ENCODE peak calls at places on chromosomes 3 and 15, in five cellular contexts. U is cardiac muscle cell, S is right lobe of liver, D is endothelial cell, R is GM13977. P is an unnamed sample.

GRCh38 chr15:39596358-39597051 is 15.6 kb downstream of the THBS1 start:
- DNase-seq in U (no peak), R (no peak), D (no peak), S (no peak), P (no peak)

GRCh38 chr3:63625161-63625560 is 27.3 kb upstream of the SNTN start:
- DNase-seq in U (peak), D (no peak), S (no peak), R (no peak), P (no peak)

GRCh38 chr15:85474700-85475316 is 94.4 kb downstream of the AKAP13 start:
- DNase-seq in D (no peak), U (no peak), S (no peak), R (no peak), P (no peak)

GRCh38 chr15:85589873-85590272 is 204.9 kb downstream of the KLHL25 start:
- DNase-seq in D (no peak), R (no peak), S (no peak), U (no peak), P (no peak)

GRCh38 chr15:70348581-70349344 is 251.0 kb upstream of the TLE3 start:
- DNase-seq in U (no peak), R (no peak), D (no peak), S (peak), P (no peak)

GRCh38 chr3:74267583-74268184 is 346.8 kb downstream of the CNTN3 start:
- DNase-seq in S (peak), D (peak), R (peak), U (peak), P (peak)

GRCh38 chr3:12518266-12519028 is 26.9 kb downstream of the MKRN2OS start:
- DNase-seq in R (no peak), S (no peak), U (peak), D (no peak), P (no peak)

GRCh38 chr15:87362531-87362930 is 894.0 kb downstream of the NTRK3 start:
- DNase-seq in S (no peak), U (no peak), R (no peak), D (no peak), P (no peak)

GRCh38 chr3:30112904-30113484 is 493.4 kb upstream of the TGFBR2 start:
- DNase-seq in S (no peak), R (no peak), U (peak), D (no peak), P (no peak)

GRCh38 chr3:185582871-185583270 is 3.2 kb upstream of the SENP2 start:
- DNase-seq in S (no peak), R (peak), D (no peak), U (no peak), P (no peak)

GRCh38 chr15:89898628-89899302 is 5.0 kb upstream of the AP3S2 start:
- DNase-seq in R (peak), U (peak), S (peak), D (peak), P (peak)

GRCh38 chr15:85763157-85763556 is 31.6 kb downstream of the KLHL25 start:
- DNase-seq in D (no peak), U (no peak), R (no peak), S (no peak), P (no peak)

GRCh38 chr15:91183630-91184029 is 83.6 kb downstream of the SV2B start:
- DNase-seq in R (no peak), U (no peak), D (no peak), S (no peak), P (no peak)

GRCh38 chr3:161859870-161860450 is 363.4 kb downstream of the OTOL1 start:
- DNase-seq in U (peak), D (no peak), S (no peak), R (no peak), P (no peak)

GRCh38 chr15:63504979-63505841 is 817 bp downstream of the USP3 start:
- DNase-seq in D (peak), S (peak), U (peak), R (no peak), P (peak)

GRCh38 chr3:24160424-24160823 is 215.3 kb downstream of the NR1D2 start:
- DNase-seq in S (no peak), D (peak), U (peak), R (no peak), P (no peak)

GRCh38 chr15:56045068-56045748 is 51.8 kb upstream of the NEDD4 start:
- DNase-seq in U (no peak), D (no peak), S (no peak), R (no peak), P (no peak)

GRCh38 chr15:56042031-56042430 is 48.6 kb upstream of the NEDD4 start:
- DNase-seq in U (no peak), D (no peak), R (no peak), S (no peak), P (no peak)

GRCh38 chr15:56040081-56041035 is 46.9 kb upstream of the NEDD4 start:
- DNase-seq in U (no peak), S (peak), R (no peak), D (no peak), P (peak)

GRCh38 chr15:56042982-56043980 is 49.9 kb upstream of the NEDD4 start:
- DNase-seq in U (no peak), D (no peak), S (no peak), R (no peak), P (peak)

GRCh38 chr15:56042523-56042922 is 49.1 kb upstream of the NEDD4 start:
- DNase-seq in S (no peak), U (no peak), R (no peak), D (no peak), P (no peak)
- TF ChIP-seq CTCF in S (no peak), U (no peak), R (no peak), D (no peak), P (no peak)

DNA sequence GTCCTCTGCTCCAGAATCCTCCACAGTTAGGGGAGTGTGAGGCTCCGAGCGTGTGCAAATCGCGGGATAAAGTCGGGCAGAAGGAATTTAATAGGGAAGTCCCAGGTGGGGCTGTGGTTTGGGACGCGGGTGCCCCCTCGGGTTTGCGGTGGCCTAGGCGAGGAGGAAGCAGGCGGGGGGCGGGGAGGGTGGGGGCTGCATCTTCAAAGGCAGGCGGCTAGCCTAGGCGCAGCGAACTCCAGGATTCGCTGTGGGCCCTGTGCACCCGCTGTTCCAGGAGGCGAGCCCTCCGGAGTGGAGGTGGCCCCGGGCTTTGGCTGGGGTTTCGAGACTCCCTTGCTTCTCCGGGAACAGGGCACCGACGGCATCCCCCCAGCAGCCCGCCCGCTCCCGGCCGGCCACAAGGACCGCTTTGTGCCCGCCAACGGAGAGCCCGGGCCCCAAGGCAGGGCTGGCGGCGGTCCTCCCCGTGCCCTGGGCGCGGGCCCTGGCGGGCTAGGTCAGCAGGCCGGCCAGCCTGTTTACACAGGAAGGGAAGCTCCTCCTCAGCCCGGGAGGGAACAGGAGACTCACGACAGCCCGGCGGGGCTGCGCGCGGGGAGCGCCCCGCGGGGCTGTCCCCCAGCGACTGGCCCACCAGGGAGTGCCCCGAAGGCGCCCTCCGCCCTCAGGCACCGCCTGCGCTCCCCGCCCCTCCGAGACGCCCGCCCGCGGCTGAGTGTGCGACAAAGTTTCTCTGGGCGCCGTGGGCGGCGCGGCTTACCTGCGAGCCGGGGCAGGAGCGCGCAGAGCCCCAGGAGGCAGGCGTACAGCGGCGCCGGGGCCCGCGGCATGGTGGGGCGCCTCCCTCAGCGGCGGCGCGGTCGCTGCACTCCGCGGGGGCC is 755 bp downstream of the ITGB5 start:
- DNase-seq in D (peak), R (peak), U (peak), S (peak), P (peak)
- TF ChIP-seq CTCF in D (no peak), R (no peak), U (no peak), S (no peak), P (no peak)

DNA sequence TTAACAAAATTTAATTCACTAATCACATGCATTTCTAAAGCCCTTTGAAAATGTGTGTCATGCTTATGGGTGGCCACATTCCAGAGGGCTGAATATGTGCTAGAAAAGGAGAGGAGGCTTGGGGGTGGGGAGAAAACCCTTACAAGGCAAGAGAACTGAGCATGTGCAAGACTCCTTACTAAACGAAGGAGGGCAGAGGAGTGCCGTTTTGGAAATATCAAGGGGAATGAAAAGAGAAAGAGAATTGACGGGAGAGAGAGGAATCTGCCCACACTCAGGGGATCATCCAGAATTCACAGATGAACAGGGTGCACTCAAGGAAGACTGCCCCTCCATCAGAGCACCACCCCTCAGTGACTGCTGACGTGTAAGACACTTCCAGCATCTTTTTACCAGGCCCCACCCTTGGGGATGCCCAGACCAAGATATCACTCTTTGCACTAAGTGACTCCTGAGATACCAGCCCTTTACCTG is 37.9 kb upstream of the TSC22D2 start:
- DNase-seq in U (peak), D (no peak), S (no peak), R (no peak), P (no peak)
- TF ChIP-seq CTCF in U (peak), D (no peak), S (no peak), R (no peak), P (no peak)

DNA sequence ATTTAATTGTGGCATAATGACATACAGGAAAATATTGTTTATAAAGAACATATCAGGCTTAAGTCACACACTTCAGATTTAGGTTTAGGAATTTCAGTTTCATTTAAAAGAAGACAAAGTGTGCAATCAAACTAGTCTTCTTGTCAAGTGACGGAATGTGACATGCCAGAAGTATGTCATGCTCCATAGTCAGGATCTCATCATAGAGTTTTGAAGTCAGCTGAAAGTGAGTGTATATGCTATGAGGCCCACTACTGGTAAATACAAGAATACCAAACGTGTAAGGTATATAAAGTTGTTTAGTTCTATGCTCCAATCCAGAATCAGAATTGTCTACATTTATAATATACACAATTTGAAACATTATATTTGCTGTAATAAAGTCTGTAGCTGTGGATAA is 988.4 kb downstream of the TBL1XR1 start:
- DNase-seq in D (no peak), R (no peak), S (no peak), U (no peak), P (no peak)
- TF ChIP-seq CTCF in D (no peak), R (no peak), S (no peak), U (no peak), P (no peak)

GRCh38 chr15:82808634-82809041 is 790 bp upstream of the WHAMM start:
- DNase-seq in D (no peak), S (no peak), U (no peak), R (no peak), P (no peak)

GRCh38 chr15:82807920-82808633 is 1.4 kb upstream of the WHAMM start:
- DNase-seq in R (no peak), S (no peak), U (no peak), D (no peak), P (no peak)

GRCh38 chr15:82809308-82810060 is at the start of gene WHAMM:
- DNase-seq in U (peak), S (peak), D (peak), R (peak), P (peak)

GRCh38 chr15:82810863-82811421 is 1.5 kb downstream of the WHAMM start:
- DNase-seq in U (no peak), D (no peak), R (peak), S (no peak), P (peak)

DNA sequence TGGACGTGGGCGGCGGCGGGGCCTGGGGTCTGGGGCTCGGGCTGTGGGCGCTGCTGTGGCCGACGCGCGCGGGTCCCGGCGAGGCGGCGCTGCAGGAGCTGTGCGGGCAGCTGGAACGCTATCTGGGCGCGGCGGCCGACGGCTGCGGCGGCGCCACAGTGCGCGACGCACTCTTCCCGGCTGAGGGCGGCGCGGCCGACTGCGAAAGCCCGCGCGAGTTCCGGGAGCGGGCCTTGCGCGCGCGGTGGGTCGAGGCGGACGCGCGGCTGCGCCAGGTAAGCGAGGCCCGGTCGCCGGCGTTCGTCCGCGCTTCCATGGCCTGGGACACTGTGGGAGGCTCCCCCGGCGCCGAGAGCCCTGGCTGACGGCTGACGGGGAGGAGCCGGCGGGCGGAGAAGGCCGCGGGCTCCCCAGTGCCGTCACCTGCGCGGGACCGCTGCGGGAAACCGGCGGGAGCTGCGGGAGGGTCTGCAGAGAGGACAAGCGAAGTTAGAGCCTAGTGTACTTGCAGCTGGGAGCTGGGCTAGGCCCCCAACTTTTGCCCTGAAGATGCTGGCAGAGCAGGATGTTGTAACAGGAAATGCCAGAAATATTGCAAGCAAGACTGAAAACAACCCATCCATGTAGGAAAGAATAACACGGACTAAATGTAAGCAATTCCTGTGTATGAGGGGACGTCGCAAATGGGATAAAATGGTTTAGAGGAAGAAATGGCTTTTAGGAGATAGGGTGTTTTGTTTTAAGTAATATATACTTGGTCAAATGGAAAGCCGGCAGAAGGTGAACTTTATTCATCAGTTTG is 834 bp downstream of the WHAMM start:
- DNase-seq in R (peak), S (peak), U (peak), D (peak), P (peak)
- TF ChIP-seq CTCF in R (no peak), S (no peak), U (no peak), D (no peak), P (no peak)

DNA sequence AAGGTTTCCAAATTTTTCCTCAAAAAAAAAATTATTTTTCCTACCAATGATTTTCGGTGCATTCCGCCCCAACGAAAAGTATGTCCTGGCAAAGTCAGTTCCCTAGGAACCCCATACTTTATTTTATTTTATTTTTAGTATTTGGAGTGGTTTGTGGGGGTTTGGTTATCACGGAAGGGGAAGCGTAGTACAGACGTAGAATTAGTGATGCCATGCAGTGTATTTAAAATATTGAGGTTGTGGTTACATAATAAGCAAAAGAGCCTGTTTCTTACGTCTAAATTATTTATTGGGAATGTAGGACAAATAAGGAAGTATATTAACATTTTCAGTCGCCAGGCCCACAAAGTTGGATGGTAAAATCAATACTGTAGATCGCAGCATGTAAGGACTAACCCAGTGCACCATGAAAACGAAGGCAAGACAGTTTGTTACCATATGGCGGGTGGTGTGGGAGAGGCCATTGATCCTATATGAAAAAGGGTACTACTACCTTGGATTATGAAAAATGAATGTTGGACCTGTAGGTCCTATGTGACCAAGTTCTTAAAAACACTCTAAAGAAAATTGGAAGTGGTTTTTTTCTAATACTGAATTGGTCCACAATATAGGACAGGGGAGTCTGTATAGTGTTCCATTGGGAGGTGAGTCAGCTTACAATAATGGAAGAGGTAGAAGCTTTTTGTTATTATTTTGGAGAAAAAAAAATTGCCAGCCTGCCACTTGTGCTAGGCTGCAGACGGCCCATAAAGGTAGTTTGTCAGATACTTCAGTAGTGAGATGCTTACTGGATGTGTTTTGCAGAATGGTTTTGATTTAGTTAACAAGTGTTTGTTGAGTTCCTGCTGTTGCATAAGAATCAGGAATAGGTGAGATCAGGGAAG is 721 bp downstream of the DTWD1 start:
- DNase-seq in R (no peak), S (no peak), D (no peak), U (no peak), P (no peak)
- TF ChIP-seq CTCF in R (no peak), S (no peak), D (no peak), U (no peak), P (no peak)

DNA sequence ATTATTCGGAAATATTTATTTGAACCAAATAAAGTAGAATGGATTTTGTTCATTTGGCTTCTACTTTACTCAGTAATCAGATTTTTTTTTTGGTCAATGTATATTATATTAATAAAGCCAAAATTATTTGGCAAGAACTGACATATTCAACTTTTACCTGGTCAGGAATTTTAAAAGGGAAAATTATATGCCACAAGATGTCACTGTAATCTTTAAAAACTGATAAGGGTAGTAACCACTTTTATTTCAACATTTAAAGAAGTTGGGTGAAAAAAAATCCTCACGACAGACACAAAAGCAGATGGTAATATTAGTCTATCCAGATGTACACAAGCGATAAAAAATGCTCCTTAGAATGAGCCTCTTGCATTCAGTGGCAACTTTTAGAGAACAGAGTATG is 101.9 kb downstream of the SERPINI1 start:
- DNase-seq in D (no peak), R (no peak), U (no peak), S (no peak), P (no peak)
- TF ChIP-seq CTCF in D (no peak), R (no peak), U (no peak), S (peak), P (no peak)

GRCh38 chr15:74400313-74400850 is 32.9 kb upstream of the CYP11A1 start:
- DNase-seq in U (no peak), D (no peak), S (no peak), R (no peak), P (peak)
- TF ChIP-seq CTCF in U (no peak), D (no peak), S (no peak), R (no peak), P (no peak)